ENCODE peak calls at places on chromosomes 4 and X, in eight cellular contexts. F, H, D, P, S, K, X and J are unnamed samples.

GRCh38 chr4:105996845-105997244 is 101.6 kb downstream of the NPNT start:
- DNase-seq in X (no peak), F (no peak), D (no peak), P (no peak), K (no peak), S (no peak), H (no peak), J (peak)

GRCh38 chr4:174213734-174214101 is 69.7 kb downstream of the FBXO8 start:
- DNase-seq in P (no peak), D (peak), F (no peak), S (no peak), K (no peak), X (no peak), H (peak), J (no peak)

GRCh38 chr4:109184421-109184956 is 118.0 kb downstream of the COL25A1 start:
- DNase-seq in H (peak), S (no peak), D (peak), F (no peak), K (no peak), P (no peak), X (no peak), J (no peak)

GRCh38 chr4:55722132-55722531 is 86.0 kb upstream of the NMU start:
- DNase-seq in K (no peak), X (no peak), H (no peak), F (no peak), S (no peak), D (no peak), P (no peak), J (no peak)

GRCh38 chr4:5893013-5893580 is at the start of gene CRMP1:
- DNase-seq in X (no peak), S (no peak), H (no peak), D (no peak), K (no peak), F (no peak), P (no peak), J (no peak)

GRCh38 chr4:88592600-88593448 is 544 bp downstream of the HERC3 start:
- DNase-seq in S (peak), D (peak), F (peak), H (peak), P (peak), K (peak), X (peak), J (peak)

GRCh38 chr4:113772319-113772718 is 10.8 kb upstream of the CAMK2D start:
- DNase-seq in H (no peak), X (no peak), D (no peak), P (no peak), S (peak), F (no peak), K (no peak), J (no peak)

GRCh38 chr4:152981842-152982241 is 45.7 kb downstream of the FHDC1 start:
- DNase-seq in K (no peak), D (no peak), H (no peak), F (no peak), X (no peak), S (no peak), P (no peak), J (no peak)

GRCh38 chr4:8093587-8094274 is 64.9 kb downstream of the ABLIM2 start:
- DNase-seq in F (no peak), D (no peak), K (no peak), H (no peak), S (no peak), X (no peak), P (no peak), J (no peak)

GRCh38 chr4:87465739-87466366 is 43.5 kb downstream of the NUDT9 start:
- DNase-seq in X (peak), D (peak), F (no peak), H (peak), P (peak), S (no peak), K (peak), J (peak)

GRCh38 chrX:113539599-113540356 is 699.1 kb upstream of the AMOT start:
- DNase-seq in P (no peak), S (no peak), F (no peak), K (no peak), H (no peak), X (no peak), D (no peak), J (no peak)

GRCh38 chr4:37666625-37667071 is 19.5 kb downstream of the RELL1 start:
- DNase-seq in P (peak), S (no peak), K (peak), D (peak), X (peak), F (no peak), H (peak), J (peak)

GRCh38 chrX:56728752-56729151 is 291 bp upstream of the NBDY start:
- DNase-seq in D (peak), H (no peak), K (peak), S (no peak), P (peak), F (peak), X (no peak), J (peak)

GRCh38 chrX:122439836-122440235 is 744.2 kb upstream of the GRIA3 start:
- DNase-seq in K (no peak), S (no peak), D (no peak), H (peak), X (no peak), P (no peak), F (no peak), J (no peak)

GRCh38 chrX:49106930-49107329 is 16.6 kb downstream of the GPKOW start:
- DNase-seq in X (no peak), S (no peak), D (peak), P (peak), F (no peak), K (peak), H (peak), J (peak)

GRCh38 chr4:87049508-87049907 is 114.7 kb downstream of the AFF1 start:
- DNase-seq in H (no peak), P (no peak), F (no peak), S (no peak), D (no peak), K (no peak), X (no peak), J (no peak)

GRCh38 chr4:121243476-121243875 is 79.4 kb upstream of the TNIP3 start:
- DNase-seq in S (no peak), D (no peak), F (no peak), K (peak), P (peak), X (no peak), H (peak), J (no peak)

GRCh38 chrX:154526901-154527675 is 11.1 kb upstream of the FAM3A start:
- DNase-seq in S (peak), D (peak), P (peak), F (peak), H (peak), X (peak), K (peak), J (peak)

GRCh38 chr4:105140684-105141490 is 5.8 kb upstream of the TET2 start:
- DNase-seq in F (no peak), X (no peak), H (peak), D (peak), K (no peak), S (no peak), P (peak), J (peak)

GRCh38 chrX:84729809-84730208 is 227.6 kb upstream of the HDX start:
- DNase-seq in D (peak), P (peak), F (no peak), X (peak), S (no peak), K (peak), H (peak), J (peak)

GRCh38 chr4:112975567-112976355 is 73.7 kb upstream of the ANK2 start:
- DNase-seq in H (peak), F (no peak), S (no peak), X (no peak), D (no peak), K (no peak), P (no peak), J (no peak)

GRCh38 chr4:55866290-55866907 is 13.0 kb downstream of the EXOC1 start:
- DNase-seq in S (no peak), F (no peak), H (peak), X (peak), K (peak), P (peak), D (peak), J (peak)

GRCh38 chr4:81404294-81404693 is 67.4 kb downstream of the RASGEF1B start:
- DNase-seq in H (no peak), P (peak), X (no peak), D (peak), K (peak), S (no peak), F (no peak), J (no peak)

GRCh38 chr4:151099976-151100417 is 569 bp downstream of the RPS3A start:
- DNase-seq in D (peak), S (no peak), K (peak), F (no peak), H (peak), X (no peak), P (peak), J (no peak)

GRCh38 chr4:84568496-84568895 is 14.4 kb upstream of the CDS1 start:
- DNase-seq in X (no peak), F (no peak), K (no peak), S (no peak), D (peak), H (peak), P (peak), J (no peak)

GRCh38 chrX:48626401-48627298 is 29.4 kb downstream of the WDR13 start:
- DNase-seq in F (no peak), P (peak), S (no peak), X (no peak), H (no peak), D (no peak), K (peak), J (peak)

GRCh38 chr4:48578132-48578964 is 88.3 kb downstream of the ZAR1 start:
- DNase-seq in D (peak), X (peak), S (no peak), F (peak), P (peak), H (peak), K (peak), J (peak)

GRCh38 chr4:185839204-185839712 is 27.3 kb upstream of the SORBS2 start:
- DNase-seq in X (peak), S (no peak), P (peak), H (peak), D (peak), K (peak), F (no peak), J (peak)

GRCh38 chr4:167826281-167826680 is 266.1 kb upstream of the ANXA10 start:
- DNase-seq in S (no peak), P (peak), H (no peak), F (no peak), D (peak), X (no peak), K (no peak), J (no peak)

GRCh38 chrX:2192584-2193272 is 308.0 kb downstream of the DHRSX start:
- DNase-seq in X (no peak), S (no peak), H (no peak), P (no peak), F (no peak), D (no peak), K (no peak), J (no peak)

GRCh38 chrX:42519666-42520231 is 258.2 kb downstream of the PPP1R2C start:
- DNase-seq in F (no peak), H (peak), X (peak), K (peak), D (peak), P (peak), S (no peak), J (peak)

GRCh38 chr4:131635191-131635590 is 1513.9 kb upstream of the PCDH10 start:
- DNase-seq in X (no peak), K (no peak), D (no peak), P (no peak), F (no peak), H (no peak), S (no peak), J (no peak)

GRCh38 chr4:98110214-98110613 is 33.1 kb downstream of the STPG2 start:
- DNase-seq in P (no peak), S (no peak), D (no peak), F (no peak), X (no peak), H (no peak), K (no peak), J (no peak)

GRCh38 chrX:38458071-38458470 is 103.3 kb upstream of the TSPAN7 start:
- DNase-seq in H (no peak), D (no peak), P (peak), S (no peak), F (no peak), X (no peak), K (no peak), J (no peak)

GRCh38 chr4:88659061-88659889 is 38.4 kb downstream of the NAP1L5 start:
- DNase-seq in K (peak), X (peak), P (peak), S (no peak), D (peak), F (no peak), H (peak), J (peak)

GRCh38 chrX:108297290-108297689 is 140.9 kb downstream of the COL4A6 start:
- DNase-seq in S (no peak), X (no peak), P (no peak), H (no peak), D (no peak), F (no peak), K (no peak), J (no peak)

GRCh38 chrX:108292053-108292452 is 146.2 kb downstream of the COL4A6 start:
- DNase-seq in H (no peak), X (no peak), S (no peak), K (no peak), F (no peak), D (no peak), P (no peak), J (no peak)
- TF ChIP-seq CTCF in H (no peak), X (no peak), S (no peak), K (no peak), F (no peak), D (no peak), P (no peak), J (no peak)

GRCh38 chr4:76198411-76199237 is 15.0 kb downstream of the SCARB2 start:
- DNase-seq in K (peak), H (peak), P (peak), F (peak), S (no peak), D (peak), X (peak), J (no peak)

GRCh38 chr4:76200771-76201224 is 12.8 kb downstream of the SCARB2 start:
- DNase-seq in S (no peak), K (no peak), D (no peak), F (no peak), X (no peak), H (no peak), P (no peak), J (peak)

GRCh38 chr4:76197001-76197743 is 16.5 kb downstream of the SCARB2 start:
- DNase-seq in K (peak), D (no peak), F (no peak), X (no peak), S (no peak), H (peak), P (peak), J (no peak)

GRCh38 chr4:76197971-76198410 is 15.6 kb downstream of the SCARB2 start:
- DNase-seq in K (peak), S (no peak), D (peak), P (peak), F (peak), X (peak), H (peak), J (no peak)

GRCh38 chr4:76199664-76200211 is 13.9 kb downstream of the SCARB2 start:
- DNase-seq in F (peak), K (peak), D (peak), H (no peak), S (no peak), X (no peak), P (no peak), J (no peak)
- TF ChIP-seq CTCF in F (no peak), K (no peak), D (peak), H (no peak), S (no peak), X (no peak), P (no peak), J (no peak)

DNA sequence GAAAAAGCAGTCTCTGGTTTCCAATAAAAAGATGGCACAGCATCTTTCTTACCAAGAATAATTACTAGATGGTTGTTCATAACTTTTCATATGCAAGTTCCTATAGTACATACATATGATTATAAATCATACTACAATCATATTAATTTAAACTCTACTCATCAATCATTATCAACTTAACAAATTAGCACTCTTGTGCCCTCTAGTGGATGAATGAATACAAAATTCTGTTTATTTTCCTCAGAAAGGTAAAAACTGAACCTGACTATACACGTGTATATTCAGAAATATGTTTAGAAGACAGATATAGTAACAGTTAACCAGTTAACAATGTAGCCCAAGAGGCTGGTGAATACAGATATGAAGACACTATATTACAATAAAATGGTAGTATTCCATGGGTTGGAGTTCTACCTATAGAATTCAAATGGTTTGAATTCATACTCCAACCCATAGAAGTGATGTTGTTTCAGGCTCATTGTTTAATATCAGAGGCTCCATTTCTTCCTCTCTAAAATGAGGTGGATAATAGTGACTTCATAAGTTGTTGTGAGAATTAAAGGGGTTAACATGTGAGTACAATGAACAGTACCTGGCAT is 100.0 kb downstream of the ADAMTS3 start:
- DNase-seq in S (no peak), D (peak), P (peak), X (peak), H (peak), F (no peak), K (peak), J (no peak)
- TF ChIP-seq CTCF in S (peak), D (peak), P (peak), X (no peak), H (peak), F (peak), K (peak), J (peak)

DNA sequence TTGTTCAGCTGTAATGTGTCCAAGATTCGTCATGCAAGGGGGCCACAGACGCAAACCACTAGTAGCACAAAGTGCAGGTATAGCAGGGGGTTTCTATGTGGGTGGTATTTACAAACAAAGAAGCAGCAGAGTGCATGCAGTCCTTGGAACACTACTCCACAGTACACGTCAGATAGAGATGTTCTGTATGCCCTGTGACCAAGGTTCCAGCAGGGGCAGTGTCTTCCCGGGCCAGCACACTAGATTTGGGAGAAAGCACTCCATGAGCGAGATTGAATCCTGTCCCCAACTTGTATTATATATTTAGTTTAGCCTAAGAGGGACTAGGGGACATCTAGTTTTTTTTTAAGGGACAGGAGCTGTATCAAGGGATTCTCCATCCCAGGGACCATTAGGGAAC is 54.4 kb upstream of the ESX1 start:
- DNase-seq in X (no peak), P (no peak), F (no peak), D (no peak), S (no peak), K (no peak), H (no peak), J (no peak)
- TF ChIP-seq CTCF in X (no peak), P (peak), F (no peak), D (no peak), S (no peak), K (no peak), H (no peak), J (no peak)

DNA sequence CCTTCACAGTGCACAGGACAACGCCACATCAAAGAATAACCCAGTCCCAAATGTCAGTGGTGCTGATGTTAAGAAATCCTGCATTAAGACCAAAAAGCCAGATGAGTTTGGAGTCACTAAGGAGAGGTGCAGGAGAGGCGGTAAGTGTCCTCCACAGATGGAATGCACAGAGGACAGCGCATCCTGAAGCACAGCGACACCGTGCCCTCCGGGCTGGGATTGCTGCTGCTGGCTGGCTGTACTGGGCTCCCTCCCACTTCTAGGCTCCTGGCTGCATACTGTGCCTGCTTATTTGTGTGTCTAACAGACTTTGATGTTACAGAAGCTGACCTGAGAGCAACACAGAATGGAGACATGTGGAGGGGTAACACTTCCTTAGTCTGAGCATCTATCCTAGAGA is 325.6 kb upstream of the BOD1L1 start:
- DNase-seq in H (no peak), D (no peak), F (no peak), P (no peak), X (no peak), K (no peak), S (no peak), J (no peak)
- TF ChIP-seq CTCF in H (no peak), D (no peak), F (no peak), P (no peak), X (no peak), K (no peak), S (no peak), J (no peak)

DNA sequence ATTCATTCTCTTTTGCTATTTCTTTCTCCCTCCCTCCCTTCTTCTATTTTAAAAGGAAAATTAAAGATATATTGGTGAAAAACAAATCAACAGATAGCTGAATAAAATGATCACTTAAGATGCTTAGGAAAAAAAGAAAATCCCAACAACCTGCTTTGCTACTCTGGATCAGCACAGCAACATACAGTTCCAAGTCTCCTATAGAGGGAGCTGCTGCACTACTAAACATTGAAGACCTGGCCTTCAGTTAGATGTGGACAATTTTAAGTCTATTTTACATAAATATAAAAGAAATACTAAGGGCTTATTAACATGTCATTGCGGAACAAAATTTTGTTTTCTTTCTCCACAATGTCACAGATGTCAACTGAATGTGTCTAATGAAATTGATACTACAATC is 226.4 kb downstream of the MAGEB5 start:
- DNase-seq in X (no peak), H (peak), D (peak), K (peak), P (peak), F (no peak), S (no peak), J (peak)
- TF ChIP-seq CTCF in X (peak), H (peak), D (peak), K (peak), P (peak), F (no peak), S (peak), J (peak)